ENCODE peak calls at places on chromosomes 11 and 22, in ten cellular contexts. H, Z, C, M, Y, N, B, O, I and U are unnamed samples.

GRCh38 chr22:42500164-42500835 is 19.3 kb downstream of the RRP7A start:
- DNase-seq in Z (peak), C (no peak), I (peak), B (peak), O (peak), N (peak), H (peak), Y (peak), M (peak), U (peak)

GRCh38 chr11:46332568-46333128 is 14.6 kb upstream of the DGKZ start:
- DNase-seq in H (peak), I (peak), M (no peak), Z (no peak), B (no peak), C (no peak), O (no peak), N (no peak), Y (peak), U (peak)

GRCh38 chr11:88709567-88709966 is 356.2 kb downstream of the GRM5 start:
- DNase-seq in M (no peak), Z (no peak), N (peak), I (no peak), Y (no peak), O (no peak), H (no peak), B (no peak), C (no peak), U (no peak)

GRCh38 chr22:37842015-37842793 is 1.9 kb downstream of the ANKRD54 start:
- DNase-seq in M (no peak), B (no peak), I (no peak), N (no peak), Z (no peak), Y (no peak), C (no peak), H (no peak), O (no peak), U (no peak)

GRCh38 chr22:43537019-43537585 is 125.3 kb downstream of the MPPED1 start:
- DNase-seq in O (no peak), M (no peak), N (no peak), I (peak), H (no peak), Z (no peak), C (no peak), Y (no peak), B (no peak), U (no peak)

GRCh38 chr11:69086152-69086551 is 37.4 kb downstream of the TPCN2 start:
- DNase-seq in C (no peak), O (no peak), B (no peak), N (no peak), H (no peak), I (peak), Y (no peak), Z (no peak), M (no peak), U (no peak)

GRCh38 chr22:21446128-21446826 is 20.9 kb upstream of the TMEM191C start:
- DNase-seq in B (no peak), Y (no peak), H (no peak), O (no peak), N (no peak), Z (no peak), I (no peak), C (no peak), M (no peak), U (peak)

GRCh38 chr22:32323513-32324164 is 34.0 kb upstream of the RFPL3 start:
- DNase-seq in C (no peak), I (no peak), O (no peak), Z (no peak), N (no peak), M (no peak), B (no peak), H (no peak), Y (no peak), U (peak)

GRCh38 chr11:124754710-124755109 is 2.7 kb upstream of the VSIG2 start:
- DNase-seq in I (no peak), B (no peak), M (no peak), Z (no peak), O (no peak), N (no peak), H (no peak), Y (no peak), C (no peak), U (no peak)

GRCh38 chr11:77636738-77637344 is 753 bp downstream of the CLNS1A start:
- DNase-seq in M (no peak), C (no peak), O (no peak), H (no peak), Y (no peak), I (peak), N (no peak), B (no peak), Z (no peak), U (no peak)

GRCh38 chr11:1234054-1234720 is 11.3 kb downstream of the MUC5B start:
- DNase-seq in Y (peak), B (no peak), O (no peak), I (no peak), N (no peak), H (no peak), M (no peak), Z (no peak), C (no peak), U (peak)

GRCh38 chr11:69172674-69173073 is 16.9 kb downstream of the SMIM38 start:
- DNase-seq in C (no peak), I (no peak), B (no peak), M (peak), H (no peak), Z (no peak), Y (peak), N (no peak), O (no peak), U (no peak)

GRCh38 chr11:78838417-78838816 is 263.8 kb upstream of the NARS2 start:
- DNase-seq in Y (no peak), Z (no peak), I (no peak), H (no peak), N (peak), M (no peak), B (no peak), C (no peak), O (no peak), U (no peak)

GRCh38 chr11:13963169-13963948 is 836 bp downstream of the SPON1 start:
- DNase-seq in B (no peak), C (no peak), N (no peak), Z (peak), I (peak), Y (peak), M (peak), O (no peak), H (peak), U (peak)

GRCh38 chr11:125146232-125146631 is 18.3 kb upstream of the PKNOX2 start:
- DNase-seq in B (no peak), H (no peak), N (no peak), Y (no peak), Z (no peak), C (no peak), M (no peak), O (no peak), I (peak), U (peak)

GRCh38 chr22:39148727-39149535 is 3.5 kb downstream of the CBX7 start:
- DNase-seq in Z (peak), I (peak), B (no peak), H (peak), M (no peak), N (no peak), Y (peak), C (no peak), O (peak), U (peak)